ENCODE peak calls at places on chromosomes 1 and 21, in five cellular contexts. W is H9, J is IMR-90, B is H1, F is neuronal stem cell. N is an unnamed sample.

GRCh38 chr21:37574751-37575150 is 208.2 kb downstream of the DYRK1A start:
- DNase-seq in W (no peak), J (no peak), B (no peak), F (no peak), N (no peak)

GRCh38 chr1:151340870-151341754 is 5.9 kb downstream of the RFX5 start:
- DNase-seq in W (peak; percentile 68), J (peak; percentile 86), B (no peak), F (peak; percentile 65), N (peak; percentile 93)

GRCh38 chr21:43204638-43205037 is 35.8 kb downstream of the CRYAA start:
- DNase-seq in W (no peak), J (no peak), B (no peak), F (no peak), N (no peak)

GRCh38 chr1:37031419-37031818 is 2.9 kb downstream of the GRIK3 start:
- DNase-seq in W (no peak), J (no peak), B (no peak), F (no peak), N (no peak)

GRCh38 chr21:18529253-18529652 is 125.7 kb upstream of the TMPRSS15 start:
- DNase-seq in W (no peak), J (no peak), B (no peak), F (no peak), N (peak; percentile 43)

GRCh38 chr1:159941139-159941866 is 4.1 kb downstream of the IGSF9 start:
- DNase-seq in W (no peak), J (no peak), B (no peak), F (peak; percentile 56), N (no peak)

GRCh38 chr1:182927693-182928433 is 25.1 kb downstream of the SHCBP1L start:
- DNase-seq in W (no peak), J (no peak), B (no peak), F (no peak), N (no peak)

GRCh38 chr1:84969489-84970250 is 27.2 kb downstream of the MCOLN2 start:
- DNase-seq in W (no peak), J (no peak), B (no peak), F (no peak), N (no peak)

GRCh38 chr1:225651872-225652725 is 824 bp downstream of the ENAH start:
- DNase-seq in W (no peak), J (no peak), B (peak; percentile 44), F (peak; percentile 35), N (peak; percentile 60)

GRCh38 chr1:40151457-40152079 is 9.6 kb upstream of the RLF start:
- DNase-seq in W (no peak), J (no peak), B (no peak), F (no peak), N (no peak)

GRCh38 chr1:178093958-178094751 is at the start of gene RASAL2:
- DNase-seq in W (peak; percentile 79), J (peak; percentile 46), B (peak; percentile 84), F (peak; percentile 83), N (peak; percentile 80)

GRCh38 chr1:156368889-156369684 is at the start of gene RHBG:
- DNase-seq in W (peak; percentile 84), J (peak; percentile 2), B (peak; percentile 88), F (no peak), N (peak; percentile 40)

GRCh38 chr1:162204883-162205132 is 135.3 kb downstream of the NOS1AP start:
- DNase-seq in W (no peak), J (no peak), B (no peak), F (no peak), N (no peak)

GRCh38 chr1:210907406-210907805 is 226.5 kb downstream of the KCNH1 start:
- DNase-seq in W (no peak), J (no peak), B (no peak), F (no peak), N (no peak)

GRCh38 chr1:208921259-208921658 is 662.3 kb upstream of the CAMK1G start:
- DNase-seq in W (no peak), J (no peak), B (no peak), F (no peak), N (no peak)

GRCh38 chr1:236345728-236346127 is 48.4 kb upstream of the EDARADD start:
- DNase-seq in W (peak; percentile 41), J (no peak), B (peak; percentile 43), F (no peak), N (no peak)

GRCh38 chr1:113169591-113169990 is 96.6 kb downstream of the LRIG2 start:
- DNase-seq in W (no peak), J (no peak), B (no peak), F (no peak), N (no peak)

GRCh38 chr1:206829875-206830274 is 35.5 kb upstream of the IL20 start:
- DNase-seq in W (no peak), J (no peak), B (no peak), F (no peak), N (no peak)

GRCh38 chr1:30104551-30104950 is 618.8 kb downstream of the MATN1 start:
- DNase-seq in W (no peak), J (no peak), B (no peak), F (no peak), N (no peak)

GRCh38 chr1:209741198-209741597 is 14.7 kb upstream of the TRAF3IP3 start:
- DNase-seq in W (no peak), J (no peak), B (no peak), F (no peak), N (no peak)

GRCh38 chr21:20639026-20639425 is 359.2 kb upstream of the NCAM2 start:
- DNase-seq in W (no peak), J (no peak), B (no peak), F (no peak), N (no peak)

GRCh38 chr1:214125819-214126218 is 138.0 kb downstream of the PROX1 start:
- DNase-seq in W (no peak), J (no peak), B (no peak), F (no peak), N (no peak)

GRCh38 chr21:42705346-42705745 is 51.9 kb downstream of the PDE9A start:
- DNase-seq in W (no peak), J (no peak), B (no peak), F (no peak), N (no peak)

GRCh38 chr1:87980494-87980893 is 651.8 kb downstream of the LMO4 start:
- DNase-seq in W (no peak), J (no peak), B (no peak), F (no peak), N (no peak)

GRCh38 chr1:22689505-22689904 is 21.1 kb upstream of the EPHB2 start:
- DNase-seq in W (no peak), J (peak; percentile 96), B (no peak), F (no peak), N (peak; percentile 96)

GRCh38 chr1:145708063-145708462 is 895 bp upstream of the PDZK1 start:
- DNase-seq in W (no peak), J (peak; percentile 66), B (no peak), F (no peak), N (no peak)

GRCh38 chr1:7159116-7159781 is 374.0 kb downstream of the CAMTA1 start:
- DNase-seq in W (no peak), J (no peak), B (no peak), F (no peak), N (no peak)

GRCh38 chr1:7152655-7153054 is 367.4 kb downstream of the CAMTA1 start:
- DNase-seq in W (no peak), J (no peak), B (no peak), F (no peak), N (no peak)

GRCh38 chr1:7150951-7151350 is 365.7 kb downstream of the CAMTA1 start:
- DNase-seq in W (no peak), J (no peak), B (no peak), F (no peak), N (no peak)

GRCh38 chr1:7149080-7149838 is 364.0 kb downstream of the CAMTA1 start:
- DNase-seq in W (peak; percentile 73), J (no peak), B (peak; percentile 62), F (no peak), N (no peak)

GRCh38 chr1:7153464-7153863 is 368.2 kb downstream of the CAMTA1 start:
- DNase-seq in W (no peak), J (no peak), B (no peak), F (no peak), N (no peak)
- H2AK5ac ChIP-seq in W (no peak overlapping the region), J (no peak overlapping the region), B (no peak overlapping the region), F (no peak overlapping the region), N (no peak overlapping the region)

GRCh38 chr1:153513666-153514065 is 22.1 kb downstream of the S100A6 start:
- DNase-seq in W (no peak), J (no peak), B (no peak), F (no peak), N (no peak)
- H4K91ac ChIP-seq in W (no peak overlapping the region), J (no peak overlapping the region), B (no peak overlapping the region), F (no peak overlapping the region), N (no peak overlapping the region)

DNA sequence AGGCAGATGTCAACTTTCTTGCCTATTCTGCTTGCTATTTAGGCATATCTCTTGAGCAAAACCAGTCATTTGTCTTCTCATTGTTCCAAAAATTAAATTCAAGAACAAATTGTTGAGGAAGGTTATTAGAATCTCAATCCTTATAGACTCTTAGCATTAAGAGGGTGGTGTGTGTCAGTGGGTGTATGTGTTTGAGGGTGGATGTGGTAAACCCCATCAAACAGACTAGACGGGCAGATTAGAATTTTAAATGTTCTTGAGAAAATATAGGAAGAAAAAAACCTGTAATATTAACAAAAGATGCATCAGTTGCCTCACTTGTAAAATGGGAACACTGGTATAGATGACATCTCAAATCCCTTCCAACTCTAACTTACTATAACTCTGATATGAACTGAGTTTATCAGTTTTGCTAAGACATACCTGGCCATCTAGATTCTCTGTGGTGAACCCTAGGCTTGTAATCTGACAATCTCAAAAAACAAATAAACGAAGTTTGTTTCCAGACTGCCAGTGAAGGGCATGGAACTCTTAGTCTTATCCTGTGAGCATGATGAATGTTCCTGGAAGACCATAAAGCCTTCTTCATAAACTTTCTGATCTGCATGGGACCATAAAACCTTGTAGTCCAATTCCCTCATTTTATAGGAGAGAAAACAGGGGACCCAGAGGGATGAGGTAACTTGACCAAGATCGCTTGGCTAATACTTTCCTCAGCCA is 176.3 kb upstream of the SGIP1 start:
- DNase-seq in W (no peak), J (no peak), B (no peak), F (no peak), N (no peak)
- H2AK5ac ChIP-seq in W (no peak overlapping the region), J (no peak overlapping the region), B (no peak overlapping the region), F (no peak overlapping the region), N (no peak overlapping the region)

GRCh38 chr1:15524283-15525042 is 448 bp upstream of the CASP9 start:
- DNase-seq in W (peak; percentile 99), J (peak; percentile 98), B (peak; percentile 100), F (peak; percentile 99), N (peak; percentile 98)

GRCh38 chr1:15526021-15526489 is 593 bp upstream of the DNAJC16 start:
- DNase-seq in W (no peak), J (no peak), B (no peak), F (no peak), N (no peak)

GRCh38 chr1:15526490-15527339 is at the start of gene DNAJC16:
- DNase-seq in W (peak; percentile 100), J (peak; percentile 100), B (peak; percentile 96), F (peak; percentile 100), N (peak; percentile 100)

GRCh38 chr1:15523922-15524282 is at the start of gene CASP9:
- DNase-seq in W (no peak), J (peak; percentile 43), B (no peak), F (no peak), N (no peak)

GRCh38 chr1:15525043-15525958 is 1.3 kb upstream of the CASP9 start:
- DNase-seq in W (no peak), J (no peak), B (no peak), F (peak; percentile 98), N (no peak)
- H4K91ac ChIP-seq in W (no peak overlapping the region), J (no peak overlapping the region), B (no peak overlapping the region), F (no peak overlapping the region), N (no peak overlapping the region)

GRCh38 chr1:230186874-230187273 is 119.8 kb downstream of the GALNT2 start:
- DNase-seq in W (no peak), J (no peak), B (no peak), F (no peak), N (no peak)
- H2AK5ac ChIP-seq in W (peak overlapping the region; percentile 68), J (no peak overlapping the region), B (peak overlapping the region; percentile 34), F (no peak overlapping the region), N (no peak overlapping the region)

N was measured in mesenchymal stem cell.